ENCODE peak calls at places on chromosomes 5 and 9, in four cellular contexts. E is germinal center; U is effector memory CD8-positive, alpha-beta T cell; F is NCI-H146. I is an unnamed sample.

GRCh38 chr9:99294850-99295461 is 72.9 kb downstream of the SEC61B start:
- DNase-seq in E (no peak), F (no peak), U (no peak), I (no peak)

GRCh38 chr9:11142965-11143738 is 530.4 kb upstream of the PTPRD start:
- DNase-seq in E (no peak), F (no peak), U (no peak), I (no peak)

GRCh38 chr5:83503662-83504061 is 32.1 kb downstream of the VCAN start:
- DNase-seq in F (no peak), U (no peak), E (no peak), I (no peak)

GRCh38 chr9:125646222-125647100 is 60.5 kb downstream of the MAPKAP1 start:
- DNase-seq in U (no peak), F (no peak), E (peak; percentile 12), I (no peak)

GRCh38 chr9:95025213-95026170 is 292.0 kb downstream of the FANCC start:
- DNase-seq in E (no peak), F (no peak), U (no peak), I (no peak)

GRCh38 chr5:176737001-176737745 is 73.2 kb upstream of the UNC5A start:
- DNase-seq in F (no peak), E (no peak), U (no peak), I (no peak)

GRCh38 chr9:92324889-92325268 is 271 bp downstream of the NOL8 start:
- DNase-seq in U (no peak), F (no peak), E (no peak), I (no peak)

GRCh38 chr5:178238711-178239592 is 6.3 kb upstream of the PHYKPL start:
- DNase-seq in E (no peak), F (no peak), U (peak; percentile 45), I (peak; percentile 35)

GRCh38 chr5:164798110-164798509 is 1292.7 kb downstream of the MAT2B start:
- DNase-seq in U (no peak), F (no peak), E (no peak), I (no peak)

GRCh38 chr5:178230879-178231735 is 1.5 kb downstream of the PHYKPL start:
- DNase-seq in E (no peak), U (no peak), F (no peak), I (no peak)

GRCh38 chr9:84668204-84669007 is 1.1 kb upstream of the NTRK2 start:
- DNase-seq in E (peak; percentile 69), F (peak; percentile 45), U (no peak), I (peak; percentile 88)

GRCh38 chr5:150058480-150059126 is 27.8 kb downstream of the CSF1R start:
- DNase-seq in F (no peak), E (no peak), U (no peak), I (no peak)

GRCh38 chr5:33969572-33970452 is 14.7 kb downstream of the SLC45A2 start:
- DNase-seq in U (no peak), F (peak; percentile 3), E (peak; percentile 29), I (peak; percentile 75)

GRCh38 chr9:97997330-97998276 is 14.5 kb downstream of the ANP32B start:
- DNase-seq in E (no peak), U (no peak), F (no peak), I (no peak)

GRCh38 chr5:17252543-17252942 is 35.1 kb downstream of the BASP1 start:
- DNase-seq in E (no peak), U (no peak), F (no peak), I (no peak)

GRCh38 chr9:24986331-24986730 is 440.6 kb upstream of the IZUMO3 start:
- DNase-seq in F (no peak), E (no peak), U (no peak), I (peak; percentile 41)